ENCODE peak calls at places on chromosomes 13 and 19, in ten cellular contexts. J is T47D; T is activated CD4-positive, alpha-beta memory T cell treated with anti-CD3 and anti-CD28 coated beads, Interleukin-2, amount 10 ng/mL, durations not matched to agents 7 days and 5 days; L is A549; Y is stimulated activated CD8-positive, alpha-beta memory T cell treated with anti-CD3 and anti-CD28 coated beads, Interleukin-7, amount 100 ng/mL, for 1 hour; M is stomach; U is fibroblast of lung; X is T-helper 9 cell; B is naive thymus-derived CD8-positive, alpha-beta T cell; N is hypothalamus. W is an unnamed sample.

GRCh38 chr13:20525144-20525600 is 485 bp downstream of the CRYL1 start:
- DNase-seq in J (peak; percentile 51), Y (no peak), N (peak; percentile 62), U (peak; percentile 6), T (peak; percentile 46), L (no peak), X (no peak), M (peak; percentile 41), B (peak; percentile 23), W (peak; percentile 37)

GRCh38 chr19:2478756-2479555 is 3.0 kb downstream of the GADD45B start:
- DNase-seq in X (peak; percentile 60), U (peak; percentile 74), L (peak; percentile 58), N (no peak), B (peak; percentile 63), M (peak; percentile 88), Y (peak; percentile 32), T (peak; percentile 77), J (peak; percentile 78), W (peak; percentile 59)

GRCh38 chr19:21584532-21584931 is 79.1 kb downstream of the ZNF429 start:
- DNase-seq in T (no peak), J (no peak), M (no peak), B (no peak), L (no peak), Y (no peak), X (no peak), U (no peak), N (no peak), W (no peak)

GRCh38 chr13:106212436-106213010 is 322.9 kb downstream of the EFNB2 start:
- DNase-seq in X (no peak), L (no peak), U (no peak), B (no peak), N (no peak), M (no peak), J (no peak), Y (no peak), T (no peak), W (no peak)

GRCh38 chr13:99666146-99666805 is 165.0 kb downstream of the TM9SF2 start:
- DNase-seq in N (no peak), L (no peak), Y (no peak), B (no peak), T (no peak), X (no peak), U (no peak), J (no peak), M (no peak), W (no peak)

GRCh38 chr13:41696163-41697003 is 239.0 kb downstream of the RGCC start:
- DNase-seq in Y (no peak), X (no peak), N (no peak), J (peak; percentile 28), T (no peak), U (peak; percentile 99), B (no peak), M (no peak), L (peak; percentile 90), W (no peak)

GRCh38 chr19:15297416-15298224 is 34.7 kb downstream of the BRD4 start:
- DNase-seq in Y (no peak), L (peak; percentile 85), M (no peak), T (no peak), B (peak; percentile 64), U (peak; percentile 71), X (no peak), N (no peak), J (peak; percentile 58), W (peak; percentile 63)

GRCh38 chr13:35818577-35819165 is 312.5 kb downstream of the DCLK1 start:
- DNase-seq in L (peak; percentile 29), J (peak; percentile 45), T (no peak), U (peak; percentile 30), M (no peak), Y (no peak), B (no peak), X (no peak), N (no peak), W (no peak)

GRCh38 chr13:88000239-88000638 is 329.1 kb downstream of the SLITRK5 start:
- DNase-seq in L (no peak), B (no peak), Y (no peak), X (no peak), U (peak; percentile 18), N (no peak), T (no peak), M (no peak), J (peak; percentile 10), W (no peak)

GRCh38 chr13:40445557-40445990 is 220.9 kb downstream of the FOXO1 start:
- DNase-seq in Y (no peak), J (no peak), X (no peak), T (peak; percentile 18), L (no peak), N (no peak), B (no peak), U (peak; percentile 97), M (peak; percentile 34), W (peak; percentile 22)

W was measured in stimulated activated naive CD8-positive, alpha-beta T cell treated with anti-CD3 and anti-CD28 coated beads, Interleukin-15, amount 100 ng/mL, for 72 hours.